ENCODE peak calls at places on chromosomes 7 and 10, in seven cellular contexts. T is activated CD8-positive, alpha-beta T cell treated with anti-CD3 and anti-CD28 coated beads, Interleukin-2, amount 10 ng/mL, durations not matched to agents 7 days and 5 days; E is activated CD4-positive, alpha-beta T cell treated with anti-CD3 and anti-CD28 coated beads for 4 hours; X is activated T-helper 1 cell treated with Interleukin-2 at 50 U/mL for 16 hours; G is BJ; B is KBM-7; U is endothelial cell. W is an unnamed sample.

GRCh38 chr7:28435732-28436378 is 23.5 kb downstream of the CREB5 start:
- DNase-seq in T (no peak), E (no peak), X (no peak), G (no peak), B (no peak), U (no peak), W (no peak)

GRCh38 chr10:96673318-96674099 is 46.8 kb downstream of the PIK3AP1 start:
- DNase-seq in T (no peak), E (no peak), X (no peak), G (no peak), B (peak), U (no peak), W (no peak)

GRCh38 chr7:11988186-11988585 is 156.2 kb upstream of the THSD7A start:
- DNase-seq in T (no peak), E (no peak), X (no peak), G (no peak), B (no peak), U (no peak), W (no peak)

GRCh38 chr7:134941185-134941900 is 45.0 kb upstream of the AGBL3 start:
- DNase-seq in T (no peak), E (no peak), X (no peak), G (peak), B (no peak), U (peak), W (no peak)

GRCh38 chr7:119377-120163 is 72.8 kb upstream of the FAM20C start:
- DNase-seq in T (peak), E (no peak), X (no peak), G (no peak), B (peak), U (no peak), W (no peak)

GRCh38 chr7:105849122-105849855 is 27.1 kb downstream of the ATXN7L1 start:
- DNase-seq in T (peak), E (peak), X (peak), G (no peak), B (no peak), U (no peak), W (peak)

GRCh38 chr10:99538287-99538917 is 5.7 kb downstream of the NKX2-3 start:
- DNase-seq in T (no peak), E (no peak), X (no peak), G (no peak), B (no peak), U (no peak), W (no peak)

GRCh38 chr10:104033401-104033930 is 52.2 kb downstream of the COL17A1 start:
- DNase-seq in T (no peak), E (no peak), X (no peak), G (no peak), B (no peak), U (no peak), W (no peak)

GRCh38 chr7:28725045-28725630 is 233.0 kb downstream of the TRIL start:
- DNase-seq in T (no peak), E (no peak), X (no peak), G (no peak), B (no peak), U (no peak), W (no peak)

GRCh38 chr10:100655760-100656421 is 89.5 kb upstream of the PAX2 start:
- DNase-seq in T (peak), E (no peak), X (no peak), G (no peak), B (peak), U (no peak), W (no peak)

GRCh38 chr10:97543025-97543546 is 29.5 kb upstream of the ANKRD2 start:
- DNase-seq in T (peak), E (peak), X (no peak), G (peak), B (peak), U (peak), W (peak)

GRCh38 chr7:55250313-55250712 is 114.8 kb upstream of the LANCL2 start:
- DNase-seq in T (no peak), E (no peak), X (no peak), G (no peak), B (peak), U (peak), W (no peak)

GRCh38 chr10:122466866-122467470 is 5.6 kb downstream of the HTRA1 start:
- DNase-seq in T (no peak), E (no peak), X (no peak), G (no peak), B (no peak), U (no peak), W (no peak)

GRCh38 chr10:44913312-44914079 is 2.4 kb downstream of the TMEM72 start:
- DNase-seq in T (peak), E (no peak), X (no peak), G (no peak), B (peak), U (no peak), W (peak)

GRCh38 chr10:99994801-99995200 is 14.9 kb downstream of the DNMBP start:
- DNase-seq in T (no peak), E (no peak), X (no peak), G (no peak), B (no peak), U (no peak), W (no peak)

GRCh38 chr7:97971120-97971989 is 18.6 kb downstream of the OCM2 start:
- DNase-seq in T (peak), E (no peak), X (no peak), G (no peak), B (peak), U (no peak), W (no peak)

GRCh38 chr10:30502266-30503058 is 68.5 kb downstream of the MAP3K8 start:
- DNase-seq in T (peak), E (no peak), X (no peak), G (no peak), B (peak), U (no peak), W (peak)

W was measured in DND-41.